ENCODE peak calls at places on chromosome 9, in six cellular contexts. One of them, this sample, is unnamed.

GRCh38 chr9:128027166-128027539 is 40.0 kb downstream of the NAIF1 start:
- DNase-seq in A673: no peak
- DNase-seq in thyroid gland: no peak
- DNase-seq in heart right ventricle: no peak
- DNase-seq in CD8-positive, alpha-beta T cell: peak
- DNase-seq in cardiac muscle cell: no peak
- DNase-seq in this sample: no peak

GRCh38 chr9:33415152-33416038 is 13.0 kb upstream of the AQP7 start:
- DNase-seq in thyroid gland: peak
- DNase-seq in A673: peak
- DNase-seq in heart right ventricle: peak
- DNase-seq in CD8-positive, alpha-beta T cell: peak
- DNase-seq in cardiac muscle cell: peak
- DNase-seq in this sample: no peak

GRCh38 chr9:71928376-71928775 is 16.9 kb downstream of the C9orf85 start:
- DNase-seq in thyroid gland: no peak
- DNase-seq in heart right ventricle: no peak
- DNase-seq in cardiac muscle cell: no peak
- DNase-seq in A673: no peak
- DNase-seq in CD8-positive, alpha-beta T cell: no peak
- DNase-seq in this sample: no peak

GRCh38 chr9:78932849-78933627 is 636.1 kb downstream of the PSAT1 start:
- DNase-seq in cardiac muscle cell: no peak
- DNase-seq in CD8-positive, alpha-beta T cell: no peak
- DNase-seq in thyroid gland: no peak
- DNase-seq in heart right ventricle: no peak
- DNase-seq in A673: peak
- DNase-seq in this sample: no peak

GRCh38 chr9:96050876-96051185 is 175.3 kb downstream of the ERCC6L2 start:
- DNase-seq in heart right ventricle: no peak
- DNase-seq in A673: no peak
- DNase-seq in cardiac muscle cell: no peak
- DNase-seq in CD8-positive, alpha-beta T cell: no peak
- DNase-seq in thyroid gland: no peak
- DNase-seq in this sample: no peak

GRCh38 chr9:127538849-127539258 is 73.2 kb upstream of the STXBP1 start:
- DNase-seq in CD8-positive, alpha-beta T cell: no peak
- DNase-seq in heart right ventricle: no peak
- DNase-seq in A673: no peak
- DNase-seq in cardiac muscle cell: no peak
- DNase-seq in thyroid gland: no peak
- DNase-seq in this sample: no peak

GRCh38 chr9:2087500-2088313 is 72.6 kb downstream of the SMARCA2 start:
- DNase-seq in cardiac muscle cell: peak
- DNase-seq in A673: peak
- DNase-seq in CD8-positive, alpha-beta T cell: no peak
- DNase-seq in heart right ventricle: no peak
- DNase-seq in thyroid gland: no peak
- DNase-seq in this sample: no peak

GRCh38 chr9:127142931-127143464 is 20.6 kb upstream of the ANGPTL2 start:
- DNase-seq in heart right ventricle: no peak
- DNase-seq in thyroid gland: no peak
- DNase-seq in CD8-positive, alpha-beta T cell: no peak
- DNase-seq in A673: no peak
- DNase-seq in cardiac muscle cell: no peak
- DNase-seq in this sample: no peak

GRCh38 chr9:97555164-97555563 is 53.7 kb downstream of the TMOD1 start:
- DNase-seq in cardiac muscle cell: no peak
- DNase-seq in A673: peak
- DNase-seq in thyroid gland: peak
- DNase-seq in CD8-positive, alpha-beta T cell: no peak
- DNase-seq in heart right ventricle: peak
- DNase-seq in this sample: no peak

GRCh38 chr9:91159664-91160121 is 202.0 kb downstream of the AUH start:
- DNase-seq in CD8-positive, alpha-beta T cell: no peak
- DNase-seq in cardiac muscle cell: no peak
- DNase-seq in A673: no peak
- DNase-seq in thyroid gland: peak
- DNase-seq in heart right ventricle: peak
- DNase-seq in this sample: no peak

GRCh38 chr9:135150981-135151380 is 63.5 kb downstream of the OLFM1 start:
- DNase-seq in CD8-positive, alpha-beta T cell: no peak
- DNase-seq in thyroid gland: no peak
- DNase-seq in A673: no peak
- DNase-seq in cardiac muscle cell: no peak
- DNase-seq in heart right ventricle: no peak
- DNase-seq in this sample: no peak

GRCh38 chr9:17942498-17942897 is 363.6 kb downstream of the SH3GL2 start:
- DNase-seq in heart right ventricle: no peak
- DNase-seq in thyroid gland: no peak
- DNase-seq in cardiac muscle cell: no peak
- DNase-seq in A673: no peak
- DNase-seq in CD8-positive, alpha-beta T cell: no peak
- DNase-seq in this sample: no peak

GRCh38 chr9:125380406-125380805 is 118.8 kb downstream of the GAPVD1 start:
- DNase-seq in CD8-positive, alpha-beta T cell: no peak
- DNase-seq in A673: no peak
- DNase-seq in cardiac muscle cell: no peak
- DNase-seq in heart right ventricle: no peak
- DNase-seq in thyroid gland: no peak
- DNase-seq in this sample: no peak

GRCh38 chr9:115891929-115892328 is 261.7 kb upstream of the PAPPA start:
- DNase-seq in CD8-positive, alpha-beta T cell: no peak
- DNase-seq in thyroid gland: no peak
- DNase-seq in heart right ventricle: no peak
- DNase-seq in A673: no peak
- DNase-seq in cardiac muscle cell: no peak
- DNase-seq in this sample: no peak

GRCh38 chr9:111179577-111179976 is 141.3 kb upstream of the LPAR1 start:
- DNase-seq in heart right ventricle: peak
- DNase-seq in cardiac muscle cell: no peak
- DNase-seq in A673: no peak
- DNase-seq in CD8-positive, alpha-beta T cell: no peak
- DNase-seq in thyroid gland: no peak
- DNase-seq in this sample: no peak

GRCh38 chr9:4333231-4333740 is 33.4 kb upstream of the GLIS3 start:
- DNase-seq in CD8-positive, alpha-beta T cell: no peak
- DNase-seq in thyroid gland: no peak
- DNase-seq in cardiac muscle cell: no peak
- DNase-seq in A673: no peak
- DNase-seq in heart right ventricle: no peak
- DNase-seq in this sample: no peak

GRCh38 chr9:86978986-86979385 is 31.7 kb upstream of the GAS1 start:
- DNase-seq in cardiac muscle cell: no peak
- DNase-seq in heart right ventricle: no peak
- DNase-seq in A673: no peak
- DNase-seq in CD8-positive, alpha-beta T cell: no peak
- DNase-seq in thyroid gland: no peak
- DNase-seq in this sample: no peak

GRCh38 chr9:2494571-2494970 is 127.0 kb upstream of the VLDLR start:
- DNase-seq in A673: no peak
- DNase-seq in CD8-positive, alpha-beta T cell: no peak
- DNase-seq in heart right ventricle: no peak
- DNase-seq in thyroid gland: no peak
- DNase-seq in cardiac muscle cell: peak
- DNase-seq in this sample: no peak

GRCh38 chr9:82539126-82539525 is 523.8 kb downstream of the RASEF start:
- DNase-seq in CD8-positive, alpha-beta T cell: no peak
- DNase-seq in heart right ventricle: no peak
- DNase-seq in thyroid gland: no peak
- DNase-seq in cardiac muscle cell: no peak
- DNase-seq in A673: no peak
- DNase-seq in this sample: no peak

GRCh38 chr9:114186793-114187289 is 31.5 kb downstream of the COL27A1 start:
- DNase-seq in A673: no peak
- DNase-seq in cardiac muscle cell: no peak
- DNase-seq in CD8-positive, alpha-beta T cell: no peak
- DNase-seq in thyroid gland: no peak
- DNase-seq in heart right ventricle: no peak
- DNase-seq in this sample: no peak

GRCh38 chr9:110048473-110048975 is 159.4 kb downstream of the C9orf152 start:
- DNase-seq in A673: peak
- DNase-seq in heart right ventricle: peak
- DNase-seq in thyroid gland: peak
- DNase-seq in cardiac muscle cell: peak
- DNase-seq in CD8-positive, alpha-beta T cell: peak
- DNase-seq in this sample: peak

GRCh38 chr9:22975921-22976320 is 529.3 kb downstream of the DMRTA1 start:
- DNase-seq in cardiac muscle cell: no peak
- DNase-seq in A673: no peak
- DNase-seq in CD8-positive, alpha-beta T cell: no peak
- DNase-seq in heart right ventricle: no peak
- DNase-seq in thyroid gland: no peak
- DNase-seq in this sample: no peak

GRCh38 chr9:2170737-2171136 is 155.6 kb downstream of the SMARCA2 start:
- DNase-seq in CD8-positive, alpha-beta T cell: no peak
- DNase-seq in cardiac muscle cell: no peak
- DNase-seq in heart right ventricle: no peak
- DNase-seq in A673: no peak
- DNase-seq in thyroid gland: no peak
- DNase-seq in this sample: no peak

GRCh38 chr9:22160235-22160634 is 151.1 kb upstream of the CDKN2B start:
- DNase-seq in A673: no peak
- DNase-seq in heart right ventricle: no peak
- DNase-seq in cardiac muscle cell: no peak
- DNase-seq in CD8-positive, alpha-beta T cell: no peak
- DNase-seq in thyroid gland: no peak
- DNase-seq in this sample: no peak

GRCh38 chr9:34446468-34446891 is 11.9 kb downstream of the FAM219A start:
- DNase-seq in cardiac muscle cell: no peak
- DNase-seq in thyroid gland: no peak
- DNase-seq in A673: no peak
- DNase-seq in CD8-positive, alpha-beta T cell: no peak
- DNase-seq in heart right ventricle: no peak
- DNase-seq in this sample: no peak

GRCh38 chr9:106376689-106377088 is 486.3 kb upstream of the ZNF462 start:
- DNase-seq in cardiac muscle cell: no peak
- DNase-seq in A673: no peak
- DNase-seq in CD8-positive, alpha-beta T cell: no peak
- DNase-seq in heart right ventricle: no peak
- DNase-seq in thyroid gland: no peak
- DNase-seq in this sample: no peak

GRCh38 chr9:114777841-114778240 is 28.0 kb downstream of the TNFSF15 start:
- DNase-seq in cardiac muscle cell: no peak
- DNase-seq in thyroid gland: no peak
- DNase-seq in A673: no peak
- DNase-seq in CD8-positive, alpha-beta T cell: no peak
- DNase-seq in heart right ventricle: no peak
- DNase-seq in this sample: no peak

GRCh38 chr9:33306037-33306436 is 15.7 kb downstream of the NFX1 start:
- DNase-seq in heart right ventricle: no peak
- DNase-seq in A673: no peak
- DNase-seq in CD8-positive, alpha-beta T cell: no peak
- DNase-seq in thyroid gland: no peak
- DNase-seq in cardiac muscle cell: no peak
- DNase-seq in this sample: no peak

GRCh38 chr9:2053883-2054845 is 39.0 kb downstream of the SMARCA2 start:
- DNase-seq in thyroid gland: peak
- DNase-seq in CD8-positive, alpha-beta T cell: peak
- DNase-seq in heart right ventricle: no peak
- DNase-seq in cardiac muscle cell: no peak
- DNase-seq in A673: peak
- DNase-seq in this sample: peak

GRCh38 chr9:72588336-72588735 is 66.9 kb downstream of the TMC1 start:
- DNase-seq in thyroid gland: peak
- DNase-seq in CD8-positive, alpha-beta T cell: no peak
- DNase-seq in cardiac muscle cell: no peak
- DNase-seq in A673: no peak
- DNase-seq in heart right ventricle: no peak
- DNase-seq in this sample: no peak

GRCh38 chr9:20508242-20508641 is 114.1 kb downstream of the MLLT3 start:
- DNase-seq in cardiac muscle cell: no peak
- DNase-seq in heart right ventricle: no peak
- DNase-seq in CD8-positive, alpha-beta T cell: no peak
- DNase-seq in thyroid gland: no peak
- DNase-seq in A673: peak
- DNase-seq in this sample: no peak

GRCh38 chr9:19946446-19947109 is 157.7 kb upstream of the SLC24A2 start:
- DNase-seq in CD8-positive, alpha-beta T cell: no peak
- DNase-seq in cardiac muscle cell: peak
- DNase-seq in heart right ventricle: no peak
- DNase-seq in thyroid gland: no peak
- DNase-seq in A673: peak
- DNase-seq in this sample: no peak

GRCh38 chr9:133004091-133005072 is 25.9 kb downstream of the GFI1B start:
- DNase-seq in thyroid gland: no peak
- DNase-seq in CD8-positive, alpha-beta T cell: no peak
- DNase-seq in heart right ventricle: no peak
- DNase-seq in cardiac muscle cell: peak
- DNase-seq in A673: no peak
- DNase-seq in this sample: no peak

GRCh38 chr9:134936021-134936761 is 18.5 kb upstream of the FCN1 start:
- DNase-seq in A673: no peak
- DNase-seq in CD8-positive, alpha-beta T cell: no peak
- DNase-seq in thyroid gland: no peak
- DNase-seq in heart right ventricle: no peak
- DNase-seq in cardiac muscle cell: no peak
- DNase-seq in this sample: peak

GRCh38 chr9:128072144-128073021 is 4.4 kb downstream of the SLC25A25 start:
- DNase-seq in cardiac muscle cell: peak
- DNase-seq in thyroid gland: peak
- DNase-seq in A673: peak
- DNase-seq in heart right ventricle: peak
- DNase-seq in CD8-positive, alpha-beta T cell: no peak
- DNase-seq in this sample: no peak

GRCh38 chr9:131709741-131710499 is 30.0 kb downstream of the RAPGEF1 start:
- DNase-seq in CD8-positive, alpha-beta T cell: peak
- DNase-seq in thyroid gland: no peak
- DNase-seq in A673: peak
- DNase-seq in cardiac muscle cell: no peak
- DNase-seq in heart right ventricle: no peak
- DNase-seq in this sample: no peak
- H3K27ac ChIP-seq in CD8-positive, alpha-beta T cell: peak
- H3K27ac ChIP-seq in thyroid gland: peak
- H3K27ac ChIP-seq in A673: no peak
- H3K27ac ChIP-seq in cardiac muscle cell: peak
- H3K27ac ChIP-seq in heart right ventricle: peak
- H3K27ac ChIP-seq in this sample: peak

GRCh38 chr9:105187781-105188180 is 56.7 kb upstream of the SLC44A1 start:
- DNase-seq in cardiac muscle cell: no peak
- DNase-seq in heart right ventricle: no peak
- DNase-seq in CD8-positive, alpha-beta T cell: no peak
- DNase-seq in A673: no peak
- DNase-seq in thyroid gland: no peak
- DNase-seq in this sample: no peak
- H3K27ac ChIP-seq in cardiac muscle cell: no peak
- H3K27ac ChIP-seq in heart right ventricle: no peak
- H3K27ac ChIP-seq in CD8-positive, alpha-beta T cell: no peak
- H3K27ac ChIP-seq in A673: no peak
- H3K27ac ChIP-seq in thyroid gland: no peak
- H3K27ac ChIP-seq in this sample: no peak

GRCh38 chr9:121172726-121173487 is 28.8 kb downstream of the RAB14 start:
- DNase-seq in thyroid gland: no peak
- DNase-seq in heart right ventricle: no peak
- DNase-seq in A673: no peak
- DNase-seq in cardiac muscle cell: no peak
- DNase-seq in CD8-positive, alpha-beta T cell: no peak
- DNase-seq in this sample: no peak
- H3K27ac ChIP-seq in thyroid gland: no peak
- H3K27ac ChIP-seq in heart right ventricle: no peak
- H3K27ac ChIP-seq in A673: no peak
- H3K27ac ChIP-seq in cardiac muscle cell: no peak
- H3K27ac ChIP-seq in CD8-positive, alpha-beta T cell: no peak
- H3K27ac ChIP-seq in this sample: no peak

GRCh38 chr9:76902395-76902794 is 3.5 kb downstream of the PRUNE2 start:
- DNase-seq in heart right ventricle: no peak
- DNase-seq in thyroid gland: no peak
- DNase-seq in cardiac muscle cell: no peak
- DNase-seq in A673: no peak
- DNase-seq in CD8-positive, alpha-beta T cell: no peak
- DNase-seq in this sample: no peak
- H3K27ac ChIP-seq in heart right ventricle: no peak
- H3K27ac ChIP-seq in thyroid gland: no peak
- H3K27ac ChIP-seq in cardiac muscle cell: no peak
- H3K27ac ChIP-seq in A673: no peak
- H3K27ac ChIP-seq in CD8-positive, alpha-beta T cell: no peak
- H3K27ac ChIP-seq in this sample: peak